ENCODE peak calls at places on chromosome 5, in six cellular contexts. One of them, this sample, is unnamed.

GRCh38 chr5:139481580-139482049 is 943 bp downstream of the STING1 start:
- DNase-seq in lower leg skin: no peak
- DNase-seq in foreskin fibroblast: peak; percentile 66
- DNase-seq in nephron progenitor cell: no peak
- DNase-seq in WERI-Rb-1: no peak
- DNase-seq in AG09319: no peak
- DNase-seq in this sample: no peak

GRCh38 chr5:171692936-171693335 is 92.7 kb upstream of the SMIM23 start:
- DNase-seq in lower leg skin: no peak
- DNase-seq in foreskin fibroblast: no peak
- DNase-seq in nephron progenitor cell: no peak
- DNase-seq in WERI-Rb-1: no peak
- DNase-seq in AG09319: no peak
- DNase-seq in this sample: no peak

GRCh38 chr5:143671644-143672569 is 140.1 kb upstream of the HMHB1 start:
- DNase-seq in lower leg skin: no peak
- DNase-seq in foreskin fibroblast: no peak
- DNase-seq in nephron progenitor cell: no peak
- DNase-seq in WERI-Rb-1: no peak
- DNase-seq in AG09319: no peak
- DNase-seq in this sample: no peak

GRCh38 chr5:172223901-172224873 is 30.2 kb downstream of the EFCAB9 start:
- DNase-seq in lower leg skin: no peak
- DNase-seq in foreskin fibroblast: no peak
- DNase-seq in nephron progenitor cell: no peak
- DNase-seq in WERI-Rb-1: no peak
- DNase-seq in AG09319: no peak
- DNase-seq in this sample: no peak

GRCh38 chr5:167051369-167051768 is 1240.1 kb upstream of the WWC1 start:
- DNase-seq in lower leg skin: no peak
- DNase-seq in foreskin fibroblast: peak; percentile 20
- DNase-seq in nephron progenitor cell: no peak
- DNase-seq in WERI-Rb-1: no peak
- DNase-seq in AG09319: no peak
- DNase-seq in this sample: no peak

GRCh38 chr5:135436856-135437795 is 10.0 kb downstream of the DCANP1 start:
- DNase-seq in lower leg skin: no peak
- DNase-seq in foreskin fibroblast: peak; percentile 65
- DNase-seq in nephron progenitor cell: no peak
- DNase-seq in WERI-Rb-1: no peak
- DNase-seq in AG09319: no peak
- DNase-seq in this sample: no peak

GRCh38 chr5:61866930-61867329 is 439.1 kb upstream of the KIF2A start:
- DNase-seq in lower leg skin: no peak
- DNase-seq in foreskin fibroblast: peak; percentile 76
- DNase-seq in nephron progenitor cell: no peak
- DNase-seq in WERI-Rb-1: no peak
- DNase-seq in AG09319: no peak
- DNase-seq in this sample: no peak

GRCh38 chr5:54249210-54250028 is 61.0 kb downstream of the ARL15 start:
- DNase-seq in lower leg skin: no peak
- DNase-seq in foreskin fibroblast: no peak
- DNase-seq in nephron progenitor cell: peak; percentile 22
- DNase-seq in WERI-Rb-1: peak; percentile 26
- DNase-seq in AG09319: no peak
- DNase-seq in this sample: no peak

GRCh38 chr5:7397005-7397546 is 1.1 kb downstream of the ADCY2 start:
- DNase-seq in lower leg skin: peak; percentile 53
- DNase-seq in foreskin fibroblast: peak; percentile 3
- DNase-seq in nephron progenitor cell: no peak
- DNase-seq in WERI-Rb-1: peak; percentile 42
- DNase-seq in AG09319: no peak
- DNase-seq in this sample: no peak
- TF ChIP-seq CTCF in lower leg skin: no peak
- TF ChIP-seq CTCF in foreskin fibroblast: no peak
- TF ChIP-seq CTCF in nephron progenitor cell: no peak
- TF ChIP-seq CTCF in WERI-Rb-1: peak; percentile 40
- TF ChIP-seq CTCF in AG09319: no peak
- TF ChIP-seq CTCF in this sample: no peak

DNA sequence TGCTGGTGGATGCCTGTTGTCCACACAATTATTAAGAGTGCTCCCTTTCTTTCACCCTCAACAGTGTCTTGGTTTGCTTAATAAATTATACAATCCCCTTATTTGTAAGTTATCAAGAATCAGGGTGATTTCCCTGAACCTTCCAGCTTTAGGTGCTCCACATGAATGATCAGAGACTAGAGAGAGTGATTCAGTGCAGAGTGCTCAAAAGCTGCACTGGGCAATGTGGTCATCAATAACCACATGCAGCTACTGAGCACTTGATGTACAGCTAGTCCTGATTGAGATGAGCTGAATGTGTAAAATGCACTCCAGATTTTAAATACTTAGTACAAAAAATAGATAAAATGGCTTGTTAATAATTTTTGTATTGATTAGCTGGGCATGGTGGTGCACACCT is 76.8 kb upstream of the TRIO start:
- DNase-seq in lower leg skin: no peak
- DNase-seq in foreskin fibroblast: no peak
- DNase-seq in nephron progenitor cell: no peak
- DNase-seq in WERI-Rb-1: no peak
- DNase-seq in AG09319: no peak
- DNase-seq in this sample: no peak
- TF ChIP-seq CTCF in lower leg skin: no peak
- TF ChIP-seq CTCF in foreskin fibroblast: no peak
- TF ChIP-seq CTCF in nephron progenitor cell: no peak
- TF ChIP-seq CTCF in WERI-Rb-1: no peak
- TF ChIP-seq CTCF in AG09319: no peak
- TF ChIP-seq CTCF in this sample: no peak

GRCh38 chr5:115585265-115585664 is 17.0 kb downstream of the TICAM2 start:
- DNase-seq in lower leg skin: no peak
- DNase-seq in foreskin fibroblast: no peak
- DNase-seq in nephron progenitor cell: no peak
- DNase-seq in WERI-Rb-1: no peak
- DNase-seq in AG09319: no peak
- DNase-seq in this sample: no peak

GRCh38 chr5:115584501-115584900 is 17.8 kb downstream of the TICAM2 start:
- DNase-seq in lower leg skin: no peak
- DNase-seq in foreskin fibroblast: peak; percentile 55
- DNase-seq in nephron progenitor cell: no peak
- DNase-seq in WERI-Rb-1: no peak
- DNase-seq in AG09319: no peak
- DNase-seq in this sample: no peak

GRCh38 chr5:115589043-115589442 is 13.2 kb downstream of the TICAM2 start:
- DNase-seq in lower leg skin: no peak
- DNase-seq in foreskin fibroblast: peak; percentile 38
- DNase-seq in nephron progenitor cell: no peak
- DNase-seq in WERI-Rb-1: no peak
- DNase-seq in AG09319: no peak
- DNase-seq in this sample: no peak

GRCh38 chr5:115588640-115589039 is 13.6 kb downstream of the TICAM2 start:
- DNase-seq in lower leg skin: no peak
- DNase-seq in foreskin fibroblast: no peak
- DNase-seq in nephron progenitor cell: no peak
- DNase-seq in WERI-Rb-1: no peak
- DNase-seq in AG09319: no peak
- DNase-seq in this sample: no peak

GRCh38 chr5:115586525-115587146 is 15.6 kb downstream of the TICAM2 start:
- DNase-seq in lower leg skin: no peak
- DNase-seq in foreskin fibroblast: peak; percentile 69
- DNase-seq in nephron progenitor cell: no peak
- DNase-seq in WERI-Rb-1: no peak
- DNase-seq in AG09319: no peak
- DNase-seq in this sample: no peak
- TF ChIP-seq CTCF in lower leg skin: no peak
- TF ChIP-seq CTCF in foreskin fibroblast: peak; percentile 12
- TF ChIP-seq CTCF in nephron progenitor cell: peak; percentile 54
- TF ChIP-seq CTCF in WERI-Rb-1: no peak
- TF ChIP-seq CTCF in AG09319: peak; percentile 31
- TF ChIP-seq CTCF in this sample: peak; percentile 71

GRCh38 chr5:78065663-78066062 is 228.8 kb downstream of the AP3B1 start:
- DNase-seq in lower leg skin: no peak
- DNase-seq in foreskin fibroblast: no peak
- DNase-seq in nephron progenitor cell: no peak
- DNase-seq in WERI-Rb-1: peak; percentile 9
- DNase-seq in AG09319: no peak
- DNase-seq in this sample: no peak
- TF ChIP-seq CTCF in lower leg skin: no peak
- TF ChIP-seq CTCF in foreskin fibroblast: no peak
- TF ChIP-seq CTCF in nephron progenitor cell: no peak
- TF ChIP-seq CTCF in WERI-Rb-1: peak; percentile 36
- TF ChIP-seq CTCF in AG09319: no peak
- TF ChIP-seq CTCF in this sample: no peak

GRCh38 chr5:34652916-34653315 is 3.2 kb upstream of the RAI14 start:
- DNase-seq in lower leg skin: no peak
- DNase-seq in foreskin fibroblast: peak; percentile 85
- DNase-seq in nephron progenitor cell: no peak
- DNase-seq in WERI-Rb-1: no peak
- DNase-seq in AG09319: peak; percentile 61
- DNase-seq in this sample: no peak
- TF ChIP-seq CTCF in lower leg skin: no peak
- TF ChIP-seq CTCF in foreskin fibroblast: no peak
- TF ChIP-seq CTCF in nephron progenitor cell: no peak
- TF ChIP-seq CTCF in WERI-Rb-1: no peak
- TF ChIP-seq CTCF in AG09319: peak; percentile 23
- TF ChIP-seq CTCF in this sample: no peak

This sample was measured in natural killer cell.